ENCODE peak calls at places on chromosomes 6 and 20, in seven cellular contexts. One of them, this sample, is unnamed. For H3K4me1, the result is how much of the 10 kb centered on the place peaks cover.

GRCh38 chr6:136962661-136963060 is 40.6 kb downstream of the SLC35D3 start:
- DNase-seq in SK-N-SH: peak
- DNase-seq in breast epithelium: no peak
- DNase-seq in transverse colon: peak
- DNase-seq in Panc1: no peak
- DNase-seq in stomach: peak
- DNase-seq in GM23338: peak
- DNase-seq in this sample: no peak

GRCh38 chr6:25652007-25652515 is at the start of gene SCGN:
- DNase-seq in SK-N-SH: peak
- DNase-seq in breast epithelium: peak
- DNase-seq in GM23338: peak
- DNase-seq in transverse colon: peak
- DNase-seq in stomach: peak
- DNase-seq in Panc1: no peak
- DNase-seq in this sample: no peak

GRCh38 chr20:47320990-47321805 is 35.3 kb downstream of the ZMYND8 start:
- DNase-seq in stomach: peak
- DNase-seq in Panc1: no peak
- DNase-seq in GM23338: peak
- DNase-seq in transverse colon: peak
- DNase-seq in breast epithelium: no peak
- DNase-seq in SK-N-SH: no peak
- DNase-seq in this sample: no peak

GRCh38 chr6:73610444-73611275 is 43.1 kb downstream of the SLC17A5 start:
- DNase-seq in breast epithelium: no peak
- DNase-seq in SK-N-SH: peak
- DNase-seq in stomach: no peak
- DNase-seq in GM23338: peak
- DNase-seq in transverse colon: no peak
- DNase-seq in Panc1: peak
- DNase-seq in this sample: no peak

GRCh38 chr6:147131728-147132127 is 72.5 kb upstream of the STXBP5 start:
- DNase-seq in transverse colon: no peak
- DNase-seq in stomach: no peak
- DNase-seq in Panc1: no peak
- DNase-seq in GM23338: peak
- DNase-seq in breast epithelium: no peak
- DNase-seq in SK-N-SH: no peak
- DNase-seq in this sample: no peak

GRCh38 chr6:14888575-14889000 is 357.3 kb upstream of the JARID2 start:
- DNase-seq in GM23338: no peak
- DNase-seq in Panc1: no peak
- DNase-seq in SK-N-SH: no peak
- DNase-seq in breast epithelium: no peak
- DNase-seq in transverse colon: no peak
- DNase-seq in stomach: no peak
- DNase-seq in this sample: no peak

GRCh38 chr6:2187826-2188225 is 57.6 kb downstream of the GMDS start:
- DNase-seq in GM23338: no peak
- DNase-seq in transverse colon: no peak
- DNase-seq in stomach: no peak
- DNase-seq in breast epithelium: no peak
- DNase-seq in SK-N-SH: no peak
- DNase-seq in Panc1: no peak
- DNase-seq in this sample: no peak

GRCh38 chr6:93391982-93392381 is 27.4 kb downstream of the EPHA7 start:
- DNase-seq in GM23338: no peak
- DNase-seq in SK-N-SH: no peak
- DNase-seq in Panc1: no peak
- DNase-seq in stomach: no peak
- DNase-seq in transverse colon: no peak
- DNase-seq in breast epithelium: no peak
- DNase-seq in this sample: no peak

GRCh38 chr6:2275207-2275891 is 29.9 kb upstream of the GMDS start:
- DNase-seq in transverse colon: no peak
- DNase-seq in SK-N-SH: no peak
- DNase-seq in breast epithelium: no peak
- DNase-seq in stomach: no peak
- DNase-seq in GM23338: no peak
- DNase-seq in Panc1: no peak
- DNase-seq in this sample: no peak

GRCh38 chr6:126333729-126334128 is 6.2 kb upstream of the CENPW start:
- DNase-seq in Panc1: no peak
- DNase-seq in SK-N-SH: no peak
- DNase-seq in transverse colon: no peak
- DNase-seq in GM23338: no peak
- DNase-seq in stomach: no peak
- DNase-seq in breast epithelium: no peak
- DNase-seq in this sample: no peak

GRCh38 chr6:31652925-31653724 is 664 bp upstream of the BAG6 start:
- DNase-seq in breast epithelium: peak
- DNase-seq in Panc1: no peak
- DNase-seq in SK-N-SH: peak
- DNase-seq in transverse colon: peak
- DNase-seq in GM23338: peak
- DNase-seq in stomach: peak
- DNase-seq in this sample: peak

GRCh38 chr6:92216717-92217116 is 1202.6 kb downstream of the EPHA7 start:
- DNase-seq in SK-N-SH: no peak
- DNase-seq in stomach: no peak
- DNase-seq in transverse colon: no peak
- DNase-seq in GM23338: no peak
- DNase-seq in Panc1: no peak
- DNase-seq in breast epithelium: no peak
- DNase-seq in this sample: no peak

GRCh38 chr6:168447282-168447681 is 6.3 kb downstream of the SMOC2 start:
- DNase-seq in transverse colon: no peak
- DNase-seq in GM23338: no peak
- DNase-seq in breast epithelium: no peak
- DNase-seq in SK-N-SH: no peak
- DNase-seq in Panc1: no peak
- DNase-seq in stomach: no peak
- DNase-seq in this sample: no peak

GRCh38 chr6:167474725-167475124 is 149.8 kb downstream of the TTLL2 start:
- DNase-seq in Panc1: no peak
- DNase-seq in transverse colon: no peak
- DNase-seq in GM23338: no peak
- DNase-seq in SK-N-SH: no peak
- DNase-seq in stomach: no peak
- DNase-seq in breast epithelium: no peak
- DNase-seq in this sample: no peak

GRCh38 chr6:82877213-82878195 is 188.1 kb downstream of the UBE3D start:
- DNase-seq in GM23338: no peak
- DNase-seq in breast epithelium: no peak
- DNase-seq in stomach: no peak
- DNase-seq in transverse colon: no peak
- DNase-seq in Panc1: no peak
- DNase-seq in SK-N-SH: peak
- DNase-seq in this sample: no peak

GRCh38 chr20:34390769-34391447 is 27.8 kb downstream of the ITCH start:
- DNase-seq in transverse colon: peak
- DNase-seq in Panc1: peak
- DNase-seq in SK-N-SH: no peak
- DNase-seq in breast epithelium: no peak
- DNase-seq in stomach: peak
- DNase-seq in GM23338: peak
- DNase-seq in this sample: no peak

GRCh38 chr6:170209354-170210025 is 81.4 kb downstream of the DLL1 start:
- DNase-seq in GM23338: no peak
- DNase-seq in stomach: peak
- DNase-seq in SK-N-SH: peak
- DNase-seq in breast epithelium: no peak
- DNase-seq in Panc1: no peak
- DNase-seq in transverse colon: no peak
- DNase-seq in this sample: peak

GRCh38 chr20:49284818-49285217 is 7.0 kb upstream of the ZNFX1 start:
- DNase-seq in SK-N-SH: no peak
- DNase-seq in breast epithelium: no peak
- DNase-seq in stomach: no peak
- DNase-seq in Panc1: no peak
- DNase-seq in transverse colon: no peak
- DNase-seq in GM23338: no peak
- DNase-seq in this sample: no peak
- TF ChIP-seq POLR2AphosphoS5 in SK-N-SH: no peak
- TF ChIP-seq POLR2AphosphoS5 in breast epithelium: no peak
- TF ChIP-seq POLR2AphosphoS5 in stomach: no peak
- TF ChIP-seq POLR2AphosphoS5 in Panc1: no peak
- TF ChIP-seq POLR2AphosphoS5 in transverse colon: no peak
- TF ChIP-seq POLR2AphosphoS5 in GM23338: no peak
- TF ChIP-seq POLR2AphosphoS5 in this sample: no peak

DNA sequence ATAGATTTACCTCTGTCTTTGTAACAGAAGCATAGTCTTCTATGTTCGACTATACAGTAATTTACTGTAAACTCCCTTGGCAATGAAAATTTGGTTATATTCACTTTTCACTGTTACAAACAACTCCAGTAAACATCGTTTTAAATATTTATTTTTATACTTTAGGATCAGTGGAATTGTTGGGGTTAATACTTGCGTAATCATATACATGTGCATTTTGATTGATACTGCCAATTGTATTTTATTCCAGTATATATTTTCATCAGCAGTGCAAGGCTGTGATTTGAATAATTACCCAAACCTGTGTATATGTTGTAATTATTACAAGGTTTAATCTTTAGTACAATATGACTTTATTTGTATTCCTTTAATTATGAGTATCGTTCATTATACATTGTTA is 255.7 kb downstream of the ARID1B start:
- DNase-seq in GM23338: no peak
- DNase-seq in stomach: no peak
- DNase-seq in Panc1: no peak
- DNase-seq in SK-N-SH: no peak
- DNase-seq in transverse colon: no peak
- DNase-seq in breast epithelium: no peak
- DNase-seq in this sample: no peak
- H3K27ac ChIP-seq in GM23338: no peak
- H3K27ac ChIP-seq in stomach: peak
- H3K27ac ChIP-seq in Panc1: peak
- H3K27ac ChIP-seq in SK-N-SH: no peak
- H3K27ac ChIP-seq in transverse colon: peak
- H3K27ac ChIP-seq in breast epithelium: no peak
- H3K27ac ChIP-seq in this sample: peak

GRCh38 chr6:158040804-158041347 is 59.2 kb downstream of the SYNJ2 start:
- DNase-seq in SK-N-SH: no peak
- DNase-seq in stomach: no peak
- DNase-seq in transverse colon: no peak
- DNase-seq in GM23338: no peak
- DNase-seq in Panc1: no peak
- DNase-seq in breast epithelium: no peak
- DNase-seq in this sample: peak
- H3K4me1 ChIP-seq in SK-N-SH: under half
- H3K4me1 ChIP-seq in stomach: half or more
- H3K4me1 ChIP-seq in transverse colon: under half
- H3K4me1 ChIP-seq in GM23338: under half
- H3K4me1 ChIP-seq in Panc1: half or more
- H3K4me1 ChIP-seq in breast epithelium: under half
- H3K4me1 ChIP-seq in this sample: under half

GRCh38 chr6:37222992-37223391 is 34.6 kb upstream of the TBC1D22B start:
- DNase-seq in Panc1: no peak
- DNase-seq in transverse colon: no peak
- DNase-seq in SK-N-SH: no peak
- DNase-seq in GM23338: no peak
- DNase-seq in stomach: no peak
- DNase-seq in breast epithelium: no peak
- DNase-seq in this sample: no peak

GRCh38 chr6:37225350-37226169 is 32.0 kb upstream of the TBC1D22B start:
- DNase-seq in breast epithelium: no peak
- DNase-seq in SK-N-SH: no peak
- DNase-seq in stomach: no peak
- DNase-seq in transverse colon: no peak
- DNase-seq in GM23338: no peak
- DNase-seq in Panc1: no peak
- DNase-seq in this sample: no peak

GRCh38 chr6:37221585-37222124 is 35.9 kb upstream of the TBC1D22B start:
- DNase-seq in GM23338: no peak
- DNase-seq in transverse colon: no peak
- DNase-seq in Panc1: no peak
- DNase-seq in stomach: no peak
- DNase-seq in SK-N-SH: no peak
- DNase-seq in breast epithelium: no peak
- DNase-seq in this sample: no peak

GRCh38 chr6:37218501-37218900 is 39.1 kb upstream of the TBC1D22B start:
- DNase-seq in stomach: no peak
- DNase-seq in GM23338: no peak
- DNase-seq in SK-N-SH: no peak
- DNase-seq in Panc1: no peak
- DNase-seq in transverse colon: no peak
- DNase-seq in breast epithelium: no peak
- DNase-seq in this sample: no peak

GRCh38 chr6:37222125-37222967 is 35.2 kb upstream of the TBC1D22B start:
- DNase-seq in GM23338: peak
- DNase-seq in transverse colon: peak
- DNase-seq in SK-N-SH: peak
- DNase-seq in Panc1: no peak
- DNase-seq in stomach: peak
- DNase-seq in breast epithelium: peak
- DNase-seq in this sample: peak
- TF ChIP-seq POLR2AphosphoS5 in GM23338: peak
- TF ChIP-seq POLR2AphosphoS5 in transverse colon: no peak
- TF ChIP-seq POLR2AphosphoS5 in SK-N-SH: peak
- TF ChIP-seq POLR2AphosphoS5 in Panc1: no peak
- TF ChIP-seq POLR2AphosphoS5 in stomach: no peak
- TF ChIP-seq POLR2AphosphoS5 in breast epithelium: no peak
- TF ChIP-seq POLR2AphosphoS5 in this sample: peak

GRCh38 chr6:18135171-18135570 is 12.7 kb upstream of the NHLRC1 start:
- DNase-seq in SK-N-SH: no peak
- DNase-seq in stomach: no peak
- DNase-seq in transverse colon: no peak
- DNase-seq in GM23338: no peak
- DNase-seq in breast epithelium: no peak
- DNase-seq in Panc1: no peak
- DNase-seq in this sample: no peak
- H3K27ac ChIP-seq in SK-N-SH: no peak
- H3K27ac ChIP-seq in stomach: no peak
- H3K27ac ChIP-seq in transverse colon: no peak
- H3K27ac ChIP-seq in GM23338: no peak
- H3K27ac ChIP-seq in breast epithelium: no peak
- H3K27ac ChIP-seq in Panc1: no peak
- H3K27ac ChIP-seq in this sample: no peak

GRCh38 chr6:17879224-17879623 is 108.2 kb downstream of the KIF13A start:
- DNase-seq in Panc1: no peak
- DNase-seq in breast epithelium: no peak
- DNase-seq in SK-N-SH: no peak
- DNase-seq in stomach: no peak
- DNase-seq in GM23338: no peak
- DNase-seq in transverse colon: no peak
- DNase-seq in this sample: no peak
- H3K4me1 ChIP-seq in Panc1: under half
- H3K4me1 ChIP-seq in breast epithelium: under half
- H3K4me1 ChIP-seq in SK-N-SH: under half
- H3K4me1 ChIP-seq in stomach: half or more
- H3K4me1 ChIP-seq in GM23338: under half
- H3K4me1 ChIP-seq in transverse colon: under half
- H3K4me1 ChIP-seq in this sample: under half

GRCh38 chr6:149140137-149140909 is 177.2 kb upstream of the TAB2 start:
- DNase-seq in Panc1: no peak
- DNase-seq in transverse colon: no peak
- DNase-seq in GM23338: no peak
- DNase-seq in stomach: no peak
- DNase-seq in SK-N-SH: no peak
- DNase-seq in breast epithelium: no peak
- DNase-seq in this sample: peak
- TF ChIP-seq POLR2AphosphoS5 in Panc1: no peak
- TF ChIP-seq POLR2AphosphoS5 in transverse colon: no peak
- TF ChIP-seq POLR2AphosphoS5 in GM23338: no peak
- TF ChIP-seq POLR2AphosphoS5 in stomach: no peak
- TF ChIP-seq POLR2AphosphoS5 in SK-N-SH: no peak
- TF ChIP-seq POLR2AphosphoS5 in breast epithelium: no peak
- TF ChIP-seq POLR2AphosphoS5 in this sample: no peak

This sample was measured in spleen.